ENCODE peak calls at places on chromosome 13, in nine cellular contexts. K, H, J, C, T, Y, X, D and L are unnamed samples.

GRCh38 chr13:102402292-102402691 is 444 bp upstream of the FGF14 start:
- DNase-seq in K (no peak), H (no peak), J (peak), C (no peak), T (no peak), Y (peak), X (peak), D (no peak), L (no peak)

GRCh38 chr13:93476175-93476574 is 249.6 kb downstream of the GPC6 start:
- DNase-seq in K (no peak), H (no peak), J (peak), C (peak), T (peak), Y (no peak), X (no peak), D (peak), L (peak)

GRCh38 chr13:110283661-110284516 is 23.1 kb downstream of the COL4A1 start:
- DNase-seq in K (no peak), H (no peak), J (no peak), C (no peak), T (no peak), Y (peak), X (no peak), D (no peak), L (no peak)

GRCh38 chr13:36074659-36075058 is 56.5 kb downstream of the DCLK1 start:
- DNase-seq in K (no peak), H (no peak), J (peak), C (no peak), T (no peak), Y (peak), X (no peak), D (no peak), L (no peak)

GRCh38 chr13:108342369-108343289 is 73.1 kb downstream of the TNFSF13B start:
- DNase-seq in K (no peak), H (no peak), J (peak), C (no peak), T (no peak), Y (no peak), X (no peak), D (peak), L (no peak)

GRCh38 chr13:106533101-106533939 is 2.1 kb downstream of the EFNB2 start:
- DNase-seq in K (peak), H (peak), J (peak), C (no peak), T (peak), Y (peak), X (peak), D (peak), L (peak)

GRCh38 chr13:38697628-38698333 is 10.9 kb downstream of the FREM2 start:
- DNase-seq in K (no peak), H (no peak), J (no peak), C (no peak), T (no peak), Y (no peak), X (no peak), D (no peak), L (peak)

GRCh38 chr13:45340422-45341033 is 455 bp downstream of the TPT1 start:
- DNase-seq in K (peak), H (peak), J (peak), C (peak), T (peak), Y (peak), X (peak), D (peak), L (no peak)

GRCh38 chr13:112755331-112755730 is 65.5 kb downstream of the ATP11A start:
- DNase-seq in K (no peak), H (no peak), J (no peak), C (no peak), T (no peak), Y (no peak), X (no peak), D (no peak), L (no peak)
- TF ChIP-seq CTCF in K (no peak), H (no peak), J (no peak), C (no peak), T (no peak), Y (no peak), X (no peak), D (no peak), L (no peak)

GRCh38 chr13:98869408-98870090 is 108.3 kb downstream of the DOCK9 start:
- DNase-seq in K (no peak), H (no peak), J (peak), C (no peak), T (no peak), Y (peak), X (no peak), D (no peak), L (peak)

GRCh38 chr13:98868932-98869331 is 108.9 kb downstream of the DOCK9 start:
- DNase-seq in K (no peak), H (no peak), J (no peak), C (no peak), T (no peak), Y (no peak), X (no peak), D (no peak), L (no peak)

GRCh38 chr13:98871727-98872126 is 106.1 kb downstream of the DOCK9 start:
- DNase-seq in K (no peak), H (no peak), J (no peak), C (no peak), T (no peak), Y (no peak), X (no peak), D (no peak), L (no peak)

GRCh38 chr13:98866882-98867281 is 111.0 kb downstream of the DOCK9 start:
- DNase-seq in K (no peak), H (no peak), J (no peak), C (no peak), T (no peak), Y (no peak), X (no peak), D (no peak), L (no peak)
- TF ChIP-seq CTCF in K (no peak), H (no peak), J (peak), C (no peak), T (peak), Y (no peak), X (no peak), D (no peak), L (peak)

DNA sequence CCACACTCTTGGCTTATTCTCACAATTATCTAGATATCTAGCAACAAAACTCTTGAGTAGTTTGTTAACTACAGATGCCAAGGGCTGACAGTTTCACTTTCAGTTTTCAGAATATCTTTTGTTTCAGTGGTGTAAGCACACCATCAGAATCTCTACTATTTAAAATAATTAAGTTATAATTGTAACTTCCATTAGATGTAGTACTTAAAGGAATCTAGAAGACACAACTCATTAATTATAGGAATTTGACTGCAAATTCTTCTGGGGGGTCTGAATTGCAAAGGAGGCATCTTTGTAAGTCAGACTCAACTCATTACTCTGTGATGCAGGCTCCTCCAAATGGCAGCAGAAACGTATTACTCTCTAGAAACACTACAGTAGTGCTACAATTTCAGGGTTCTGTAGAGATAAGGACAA is 44.9 kb upstream of the USPL1 start:
- DNase-seq in K (peak), H (no peak), J (peak), C (no peak), T (no peak), Y (no peak), X (no peak), D (peak), L (no peak)
- TF ChIP-seq CTCF in K (peak), H (peak), J (peak), C (peak), T (no peak), Y (no peak), X (no peak), D (peak), L (peak)

DNA sequence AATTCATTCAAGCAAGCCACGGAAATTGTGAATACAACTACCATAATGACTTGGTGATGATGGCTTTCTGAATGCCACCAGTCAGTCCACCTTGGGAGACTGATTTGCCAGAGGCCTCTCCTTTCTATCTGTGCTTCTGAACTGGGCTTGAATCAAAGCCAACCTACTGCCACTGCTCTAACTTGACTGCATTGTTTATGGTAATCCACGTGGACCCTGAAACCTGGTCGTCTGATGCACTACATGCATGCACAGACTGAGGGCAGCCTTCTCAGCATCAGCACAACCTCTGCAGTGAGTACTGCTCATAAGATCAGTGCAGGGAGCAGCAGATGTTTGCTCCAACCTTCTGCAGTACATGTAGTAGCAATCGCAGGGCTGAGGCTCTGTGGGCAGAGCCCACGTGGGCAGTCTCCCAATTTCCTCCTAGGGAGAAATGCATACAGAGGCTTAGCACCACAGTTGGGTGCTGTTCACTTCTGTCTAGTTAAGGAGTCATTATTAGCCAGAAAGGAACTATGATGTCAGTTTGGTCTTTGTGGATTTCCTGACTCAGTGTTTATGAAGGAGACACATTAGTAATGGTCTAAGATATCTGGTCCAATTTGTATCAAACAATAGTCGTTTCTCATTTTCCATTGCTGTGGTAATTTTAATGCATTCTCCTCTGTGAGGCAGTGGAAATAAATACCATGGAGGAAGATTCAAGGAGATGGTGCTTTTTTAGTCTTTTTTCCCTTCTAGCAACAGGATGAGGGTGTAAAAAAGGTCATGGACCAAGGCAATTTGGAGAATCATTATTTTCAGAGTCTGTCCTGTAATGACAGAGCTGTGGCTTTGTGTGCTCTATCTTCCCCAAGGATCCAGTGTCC is 82.5 kb downstream of the AKAP11 start:
- DNase-seq in K (no peak), H (peak), J (peak), C (no peak), T (no peak), Y (no peak), X (no peak), D (no peak), L (no peak)
- TF ChIP-seq CTCF in K (no peak), H (peak), J (peak), C (peak), T (no peak), Y (no peak), X (no peak), D (no peak), L (peak)

GRCh38 chr13:96072392-96072791 is 17.5 kb upstream of the HS6ST3 start:
- DNase-seq in K (no peak), H (no peak), J (no peak), C (no peak), T (no peak), Y (no peak), X (no peak), D (no peak), L (no peak)
- TF ChIP-seq CTCF in K (no peak), H (no peak), J (no peak), C (no peak), T (no peak), Y (no peak), X (no peak), D (no peak), L (no peak)

DNA sequence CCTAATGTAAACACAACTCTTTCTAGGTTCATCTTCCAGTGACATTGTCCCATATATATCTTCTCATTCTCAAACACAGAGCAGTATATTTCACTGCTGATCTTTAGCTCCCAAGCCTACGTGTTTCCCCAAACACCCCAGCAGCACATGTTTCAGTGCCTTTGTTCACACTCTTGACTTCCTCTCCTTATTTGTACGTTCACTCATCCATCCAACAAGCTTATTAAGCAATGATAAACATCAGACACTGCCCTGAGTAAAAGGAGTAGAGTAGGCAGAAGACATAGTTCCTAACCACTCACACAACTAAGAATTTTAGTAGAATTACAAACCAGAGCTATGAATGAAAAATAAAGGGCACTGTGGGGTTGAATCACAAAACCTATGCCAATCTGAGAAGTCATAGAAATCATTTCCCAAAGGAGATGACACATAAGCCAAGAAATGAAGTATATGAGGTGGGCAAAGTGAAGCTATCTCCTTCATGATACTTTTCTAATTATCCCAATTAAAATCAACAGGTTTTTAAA is 213.5 kb downstream of the DIAPH3 start:
- DNase-seq in K (no peak), H (no peak), J (no peak), C (no peak), T (no peak), Y (no peak), X (no peak), D (no peak), L (peak)
- TF ChIP-seq CTCF in K (no peak), H (no peak), J (no peak), C (no peak), T (no peak), Y (no peak), X (no peak), D (no peak), L (no peak)

GRCh38 chr13:20462921-20463320 is 62.7 kb downstream of the CRYL1 start:
- DNase-seq in K (no peak), H (no peak), J (no peak), C (no peak), T (no peak), Y (no peak), X (no peak), D (no peak), L (no peak)
- TF ChIP-seq CTCF in K (no peak), H (no peak), J (no peak), C (no peak), T (no peak), Y (no peak), X (no peak), D (no peak), L (no peak)

DNA sequence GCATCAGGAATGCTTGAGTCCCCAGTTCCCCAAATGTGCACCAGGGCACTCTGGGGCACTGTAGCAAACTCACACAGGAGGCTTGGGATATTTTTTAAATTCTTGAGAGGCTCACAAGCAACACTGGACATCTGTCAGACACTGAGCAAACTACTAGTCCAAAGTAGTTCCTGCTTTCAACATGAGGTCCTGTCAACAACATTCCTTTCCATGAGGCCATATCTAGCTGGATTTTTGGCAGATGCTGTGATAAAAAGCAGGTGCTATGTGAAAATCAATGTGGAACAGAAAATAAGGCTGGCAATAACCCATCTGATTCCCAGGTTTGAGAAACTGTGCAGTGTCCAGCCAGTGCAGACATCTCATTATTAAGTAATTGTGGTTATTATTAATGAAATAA is 50.5 kb downstream of the STARD13 start:
- DNase-seq in K (no peak), H (no peak), J (peak), C (no peak), T (peak), Y (no peak), X (no peak), D (no peak), L (no peak)
- TF ChIP-seq CTCF in K (no peak), H (no peak), J (no peak), C (no peak), T (no peak), Y (no peak), X (no peak), D (no peak), L (no peak)

DNA sequence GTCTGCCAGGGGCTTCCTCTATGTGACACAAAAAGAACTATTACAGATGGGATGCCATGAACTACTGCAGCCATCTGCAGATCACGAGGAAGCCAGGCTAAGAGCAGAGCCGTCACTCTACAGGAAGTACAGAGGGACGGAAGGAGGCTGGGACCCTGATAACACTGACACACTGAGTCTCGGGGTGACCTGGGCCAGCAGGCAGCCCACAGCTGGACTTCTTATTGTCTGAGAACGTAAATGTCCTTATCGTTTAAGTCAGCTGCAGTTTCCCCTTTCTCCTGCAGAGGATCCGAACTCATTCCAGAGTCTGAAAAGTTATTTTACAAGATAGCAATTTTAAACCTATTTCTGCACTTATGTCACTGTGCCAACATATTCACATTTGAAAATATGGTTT is 20.7 kb downstream of the PARP4 start:
- DNase-seq in K (no peak), H (no peak), J (peak), C (no peak), T (no peak), Y (no peak), X (no peak), D (no peak), L (no peak)
- TF ChIP-seq CTCF in K (no peak), H (no peak), J (peak), C (no peak), T (no peak), Y (peak), X (no peak), D (no peak), L (no peak)

GRCh38 chr13:84570831-84571230 is 688.6 kb upstream of the SLITRK1 start:
- DNase-seq in K (no peak), H (no peak), J (no peak), C (no peak), T (no peak), Y (no peak), X (no peak), D (no peak), L (no peak)

GRCh38 chr13:84571264-84571663 is 689.0 kb upstream of the SLITRK1 start:
- DNase-seq in K (no peak), H (no peak), J (no peak), C (no peak), T (no peak), Y (no peak), X (no peak), D (no peak), L (no peak)

DNA sequence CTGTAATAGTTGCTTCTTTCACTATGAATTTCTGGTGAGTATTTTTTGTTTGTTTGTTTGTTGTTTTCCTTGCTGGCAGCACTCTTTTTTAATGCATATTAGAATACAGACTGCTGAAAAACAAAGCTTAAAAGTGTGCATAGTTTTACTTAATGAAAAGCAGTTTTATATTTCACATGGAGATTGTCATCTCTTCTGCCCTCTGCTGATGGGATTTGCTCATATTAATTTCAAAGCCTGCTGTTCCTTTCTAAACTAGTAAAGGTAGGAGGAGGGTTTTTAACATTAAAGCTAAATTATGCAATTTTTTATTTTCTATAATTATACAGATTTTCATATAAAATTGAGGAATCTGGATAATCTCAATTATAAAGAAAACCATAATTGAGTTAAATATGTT is 692.6 kb upstream of the SLITRK1 start:
- DNase-seq in K (no peak), H (no peak), J (peak), C (peak), T (no peak), Y (no peak), X (no peak), D (peak), L (no peak)
- TF ChIP-seq CTCF in K (no peak), H (no peak), J (peak), C (peak), T (peak), Y (no peak), X (no peak), D (peak), L (peak)